ENCODE peak calls at places on chromosomes 13 and 19, in six cellular contexts. U is T1000; T is stimulated activated CD4-positive, alpha-beta T cell treated with anti-CD3 and anti-CD28 coated beads, Interleukin-2, amount 100 ng/mL, for 48 hours; Y is effector CD4-positive, alpha-beta T cell; L is neural progenitor cell; O is psoas muscle. P is an unnamed sample.

GRCh38 chr19:51372649-51373504 is at the start of gene NKG7:
- DNase-seq in Y (peak; percentile 32), O (peak; percentile 32), T (peak; percentile 67), U (no peak), L (no peak), P (no peak)

GRCh38 chr13:73428137-73428536 is 369.3 kb downstream of the KLF5 start:
- DNase-seq in L (no peak), T (no peak), Y (no peak), U (no peak), O (no peak), P (no peak)

GRCh38 chr13:54845351-54845965 is 1816.8 kb downstream of the OLFM4 start:
- DNase-seq in Y (no peak), U (no peak), O (no peak), L (peak; percentile 7), T (no peak), P (no peak)

GRCh38 chr19:4357095-4357797 is 13.9 kb downstream of the MPND start:
- DNase-seq in U (no peak), Y (no peak), L (no peak), T (no peak), O (no peak), P (no peak)

GRCh38 chr19:39057615-39058014 is 25.3 kb upstream of the FBXO27 start:
- DNase-seq in O (no peak), Y (no peak), L (no peak), U (no peak), T (no peak), P (no peak)

GRCh38 chr19:53808710-53809125 is 15.4 kb downstream of the NLRP12 start:
- DNase-seq in Y (no peak), O (no peak), L (peak; percentile 68), T (no peak), U (no peak), P (peak; percentile 20)

GRCh38 chr19:5048091-5048726 is 79.3 kb downstream of the KDM4B start:
- DNase-seq in U (peak; percentile 72), O (peak; percentile 89), Y (peak; percentile 42), T (peak; percentile 66), L (peak; percentile 90), P (peak; percentile 87)

GRCh38 chr19:13804830-13805683 is 9.8 kb downstream of the ZSWIM4 start:
- DNase-seq in Y (no peak), T (no peak), L (peak; percentile 76), O (peak; percentile 77), U (no peak), P (no peak)

GRCh38 chr19:35734273-35734672 is 8.0 kb downstream of the IGFLR1 start:
- DNase-seq in T (no peak), O (no peak), Y (no peak), U (no peak), L (no peak), P (no peak)

GRCh38 chr19:44767295-44768180 is 10.2 kb upstream of the CBLC start:
- DNase-seq in U (no peak), T (no peak), O (no peak), Y (no peak), L (no peak), P (no peak)

GRCh38 chr13:37074703-37075102 is 15.2 kb upstream of the SUPT20H start:
- DNase-seq in O (no peak), Y (no peak), L (peak; percentile 24), T (no peak), U (no peak), P (peak; percentile 31)

GRCh38 chr19:35090160-35090794 is 25.3 kb upstream of the FXYD3 start:
- DNase-seq in L (peak; percentile 78), U (no peak), O (no peak), Y (peak; percentile 16), T (peak; percentile 42), P (peak; percentile 84)

GRCh38 chr13:77300176-77301141 is 26.4 kb downstream of the MYCBP2 start:
- DNase-seq in T (no peak), U (no peak), O (no peak), Y (no peak), L (no peak), P (no peak)

GRCh38 chr19:24073807-24074206 is 13.2 kb upstream of the ZNF254 start:
- DNase-seq in L (no peak), U (no peak), O (no peak), Y (no peak), T (no peak), P (no peak)